ENCODE peak calls at places on chromosomes 12 and 14, in four cellular contexts. P, M, Z and K are unnamed samples.

GRCh38 chr12:2393996-2394395 is 341.2 kb downstream of the CACNA1C start:
- DNase-seq in P (no peak), M (no peak), Z (no peak), K (no peak)

GRCh38 chr12:75660805-75661404 is 149.5 kb upstream of the KRR1 start:
- DNase-seq in P (no peak), M (no peak), Z (no peak), K (no peak)

GRCh38 chr12:57008113-57008687 is 1.9 kb upstream of the ZBTB39 start:
- DNase-seq in P (no peak), M (no peak), Z (peak; percentile 41), K (peak; percentile 53)

GRCh38 chr12:52395761-52396434 is 10.2 kb downstream of the KRT82 start:
- DNase-seq in P (no peak), M (no peak), Z (peak; percentile 92), K (no peak)

GRCh38 chr12:126874427-126875026 is 1392.4 kb upstream of the TMEM132C start:
- DNase-seq in P (peak; percentile 24), M (peak; percentile 42), Z (peak; percentile 49), K (no peak)

GRCh38 chr12:32285484-32285883 is 113.9 kb upstream of the FGD4 start:
- DNase-seq in P (no peak), M (no peak), Z (no peak), K (no peak)

GRCh38 chr14:25136811-25137210 is 86.9 kb upstream of the STXBP6 start:
- DNase-seq in P (no peak), M (no peak), Z (peak; percentile 6), K (no peak)

GRCh38 chr12:98646165-98646764 is 1.2 kb downstream of the APAF1 start:
- DNase-seq in P (no peak), M (no peak), Z (no peak), K (no peak)

GRCh38 chr14:51867753-51868152 is 7.3 kb downstream of the GNG2 start:
- DNase-seq in P (no peak), M (no peak), Z (no peak), K (no peak)

GRCh38 chr14:29930283-29930682 is 2.6 kb upstream of the PRKD1 start:
- DNase-seq in P (no peak), M (no peak), Z (no peak), K (no peak)